ENCODE peak calls at places on chromosomes 5 and 9, in seven cellular contexts. J, S, L, E, B, N and V are unnamed samples.

GRCh38 chr5:22372376-22372775 is 480.8 kb downstream of the CDH12 start:
- DNase-seq in J (no peak), S (no peak), L (no peak), E (no peak), B (no peak), N (peak; percentile 53), V (no peak)

GRCh38 chr9:136921718-136922117 is 22.8 kb downstream of the FBXW5 start:
- DNase-seq in J (no peak), S (no peak), L (no peak), E (no peak), B (no peak), N (no peak), V (no peak)

GRCh38 chr5:11905209-11905608 is 963 bp upstream of the CTNND2 start:
- DNase-seq in J (no peak), S (no peak), L (no peak), E (no peak), B (no peak), N (no peak), V (no peak)

GRCh38 chr5:88675159-88675757 is 207.7 kb downstream of the MEF2C start:
- DNase-seq in J (peak; percentile 82), S (no peak), L (peak; percentile 47), E (peak; percentile 90), B (no peak), N (no peak), V (no peak)

GRCh38 chr5:144187699-144188294 is 17.1 kb downstream of the KCTD16 start:
- DNase-seq in J (peak; percentile 89), S (peak; percentile 91), L (peak; percentile 17), E (peak; percentile 71), B (no peak), N (no peak), V (no peak)

GRCh38 chr5:109529520-109529919 is 119.7 kb upstream of the PJA2 start:
- DNase-seq in J (no peak), S (peak; percentile 80), L (no peak), E (no peak), B (no peak), N (no peak), V (no peak)

GRCh38 chr5:3837544-3837943 is 241.9 kb downstream of the IRX1 start:
- DNase-seq in J (no peak), S (no peak), L (no peak), E (no peak), B (no peak), N (no peak), V (no peak)

GRCh38 chr5:107831612-107832395 is 161.1 kb upstream of the EFNA5 start:
- DNase-seq in J (no peak), S (peak; percentile 50), L (peak; percentile 17), E (peak; percentile 68), B (no peak), N (no peak), V (no peak)

GRCh38 chr9:109139851-109140250 is 20.1 kb upstream of the TMEM245 start:
- DNase-seq in J (no peak), S (no peak), L (no peak), E (no peak), B (no peak), N (no peak), V (no peak)

GRCh38 chr5:9784231-9784630 is 154.1 kb upstream of the TAS2R1 start:
- DNase-seq in J (no peak), S (no peak), L (no peak), E (no peak), B (no peak), N (no peak), V (no peak)

GRCh38 chr5:42767491-42768105 is 11.0 kb downstream of the CCDC152 start:
- DNase-seq in J (peak; percentile 73), S (peak; percentile 35), L (peak; percentile 10), E (peak; percentile 59), B (no peak), N (no peak), V (no peak)

GRCh38 chr5:154201108-154201769 is 10.7 kb downstream of the GALNT10 start:
- DNase-seq in J (no peak), S (no peak), L (no peak), E (no peak), B (no peak), N (no peak), V (no peak)

GRCh38 chr5:565782-566445 is 41.7 kb upstream of the SLC9A3 start:
- DNase-seq in J (no peak), S (no peak), L (no peak), E (peak; percentile 16), B (no peak), N (no peak), V (no peak)

GRCh38 chr9:89359018-89359417 is 40.7 kb downstream of the SECISBP2 start:
- DNase-seq in J (no peak), S (no peak), L (peak; percentile 60), E (peak; percentile 78), B (no peak), N (peak; percentile 35), V (peak; percentile 86)

GRCh38 chr9:29802454-29802853 is 2229.2 kb upstream of the C9orf72 start:
- DNase-seq in J (no peak), S (no peak), L (no peak), E (no peak), B (no peak), N (no peak), V (no peak)

GRCh38 chr5:124538196-124538595 is 208.2 kb downstream of the ZNF608 start:
- DNase-seq in J (no peak), S (no peak), L (no peak), E (no peak), B (no peak), N (no peak), V (no peak)

GRCh38 chr9:110599468-110599867 is 19.9 kb upstream of the SVEP1 start:
- DNase-seq in J (no peak), S (no peak), L (no peak), E (no peak), B (no peak), N (no peak), V (no peak)

GRCh38 chr5:142748132-142748531 is 22.0 kb upstream of the ARHGAP26 start:
- DNase-seq in J (no peak), S (peak; percentile 28), L (no peak), E (no peak), B (no peak), N (no peak), V (no peak)

GRCh38 chr9:7320139-7320538 is 479.4 kb downstream of the DMAC1 start:
- DNase-seq in J (no peak), S (peak; percentile 99), L (peak; percentile 25), E (peak; percentile 35), B (no peak), N (no peak), V (no peak)

GRCh38 chr5:142725231-142726187 is 39.6 kb upstream of the FGF1 start:
- DNase-seq in J (no peak), S (peak; percentile 22), L (no peak), E (no peak), B (no peak), N (no peak), V (no peak)

GRCh38 chr5:32770444-32770843 is 59.3 kb downstream of the NPR3 start:
- DNase-seq in J (no peak), S (no peak), L (no peak), E (no peak), B (no peak), N (no peak), V (no peak)

GRCh38 chr9:4497395-4497794 is 7.1 kb downstream of the SLC1A1 start:
- DNase-seq in J (no peak), S (no peak), L (no peak), E (no peak), B (no peak), N (no peak), V (no peak)

GRCh38 chr5:55450050-55450765 is 84.6 kb downstream of the PLPP1 start:
- DNase-seq in J (no peak), S (peak; percentile 68), L (no peak), E (no peak), B (no peak), N (no peak), V (no peak)

GRCh38 chr5:112270299-112271293 is 148.5 kb downstream of the EPB41L4A start:
- DNase-seq in J (no peak), S (peak; percentile 23), L (no peak), E (no peak), B (no peak), N (no peak), V (no peak)